ENCODE peak calls at places on chromosomes 1 and 21, in seven cellular contexts. C, X, L, W, B, S and M are unnamed samples.

GRCh38 chr1:193539731-193540459 is 353.5 kb upstream of the B3GALT2 start:
- DNase-seq in C (no peak), X (no peak), L (no peak), W (no peak), B (no peak), S (peak; percentile 33), M (no peak)

GRCh38 chr1:4422496-4423289 is 231.7 kb upstream of the AJAP1 start:
- DNase-seq in C (no peak), X (peak; percentile 55), L (no peak), W (no peak), B (no peak), S (no peak), M (peak; percentile 26)

GRCh38 chr1:16969651-16970050 is 10.8 kb downstream of the MFAP2 start:
- DNase-seq in C (no peak), X (no peak), L (no peak), W (no peak), B (no peak), S (no peak), M (no peak)

GRCh38 chr21:20315044-20315443 is 683.2 kb upstream of the NCAM2 start:
- DNase-seq in C (no peak), X (no peak), L (no peak), W (no peak), B (no peak), S (no peak), M (no peak)

GRCh38 chr1:160018900-160019299 is 12.9 kb downstream of the PIGM start:
- DNase-seq in C (no peak), X (no peak), L (no peak), W (no peak), B (no peak), S (no peak), M (no peak)

GRCh38 chr1:22613226-22613918 is 23.1 kb upstream of the C1QA start:
- DNase-seq in C (no peak), X (no peak), L (no peak), W (no peak), B (no peak), S (no peak), M (no peak)

GRCh38 chr1:230090194-230090711 is 23.2 kb downstream of the GALNT2 start:
- DNase-seq in C (no peak), X (no peak), L (no peak), W (no peak), B (peak; percentile 53), S (no peak), M (no peak)

GRCh38 chr1:218304281-218305039 is 19.4 kb downstream of the RRP15 start:
- DNase-seq in C (no peak), X (no peak), L (peak; percentile 98), W (no peak), B (no peak), S (no peak), M (peak; percentile 73)

GRCh38 chr1:70667771-70668170 is 256.7 kb downstream of the CTH start:
- DNase-seq in C (no peak), X (no peak), L (no peak), W (no peak), B (no peak), S (no peak), M (no peak)

GRCh38 chr1:100799954-100800612 is 80.5 kb downstream of the VCAM1 start:
- DNase-seq in C (no peak), X (no peak), L (no peak), W (no peak), B (peak; percentile 27), S (no peak), M (no peak)

GRCh38 chr1:169604781-169605560 is 18.7 kb upstream of the F5 start:
- DNase-seq in C (no peak), X (no peak), L (no peak), W (no peak), B (no peak), S (peak; percentile 55), M (no peak)
- TF ChIP-seq SIN3A in C (no peak), X (no peak), L (no peak), W (no peak), B (no peak), S (no peak), M (no peak)

GRCh38 chr1:225918280-225918679 is 5.8 kb downstream of the PYCR2 start:
- DNase-seq in C (no peak), X (no peak), L (no peak), W (no peak), B (no peak), S (no peak), M (no peak)

GRCh38 chr1:225923381-225923691 is 714 bp downstream of the PYCR2 start:
- DNase-seq in C (no peak), X (no peak), L (no peak), W (no peak), B (peak; percentile 15), S (no peak), M (no peak)

GRCh38 chr1:225917536-225917935 is 6.5 kb downstream of the PYCR2 start:
- DNase-seq in C (no peak), X (no peak), L (peak; percentile 37), W (no peak), B (no peak), S (no peak), M (no peak)

GRCh38 chr1:225921734-225922709 is 2.0 kb downstream of the PYCR2 start:
- DNase-seq in C (no peak), X (no peak), L (no peak), W (no peak), B (no peak), S (no peak), M (no peak)

GRCh38 chr1:225919906-225920305 is 4.1 kb downstream of the PYCR2 start:
- DNase-seq in C (no peak), X (no peak), L (no peak), W (no peak), B (no peak), S (peak; percentile 17), M (peak; percentile 91)
- TF ChIP-seq SIN3A in C (no peak), X (no peak), L (no peak), W (no peak), B (no peak), S (no peak), M (no peak)

DNA sequence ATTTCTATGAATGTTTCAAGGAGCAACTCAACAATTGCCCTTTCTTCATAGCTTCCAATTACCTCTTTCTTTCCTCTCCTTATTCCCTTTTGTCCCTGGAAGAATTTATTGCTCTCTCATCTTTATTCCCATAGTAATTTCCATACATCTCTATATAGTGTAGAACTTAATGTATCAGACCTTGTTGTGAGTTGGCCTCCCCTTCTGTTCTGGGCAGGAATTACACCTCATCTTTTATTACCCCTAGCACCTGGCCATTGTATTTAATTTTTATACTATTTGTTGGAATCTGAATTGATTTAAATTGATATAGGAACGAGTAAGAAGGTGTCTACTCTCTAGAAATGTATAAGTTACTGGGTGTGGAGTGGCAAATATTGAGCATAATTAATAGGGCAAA is 114.5 kb downstream of the CACHD1 start:
- DNase-seq in C (no peak), X (no peak), L (no peak), W (no peak), B (no peak), S (no peak), M (no peak)
- TF ChIP-seq SIN3A in C (no peak), X (no peak), L (no peak), W (no peak), B (no peak), S (no peak), M (no peak)

GRCh38 chr1:211643324-211644212 is 31.9 kb downstream of the NEK2 start:
- DNase-seq in C (no peak), X (peak; percentile 45), L (peak; percentile 72), W (no peak), B (peak; percentile 96), S (no peak), M (peak; percentile 78)
- TF ChIP-seq SIN3A in C (no peak), X (no peak), L (no peak), W (no peak), B (peak; percentile 42), S (no peak), M (no peak)

DNA sequence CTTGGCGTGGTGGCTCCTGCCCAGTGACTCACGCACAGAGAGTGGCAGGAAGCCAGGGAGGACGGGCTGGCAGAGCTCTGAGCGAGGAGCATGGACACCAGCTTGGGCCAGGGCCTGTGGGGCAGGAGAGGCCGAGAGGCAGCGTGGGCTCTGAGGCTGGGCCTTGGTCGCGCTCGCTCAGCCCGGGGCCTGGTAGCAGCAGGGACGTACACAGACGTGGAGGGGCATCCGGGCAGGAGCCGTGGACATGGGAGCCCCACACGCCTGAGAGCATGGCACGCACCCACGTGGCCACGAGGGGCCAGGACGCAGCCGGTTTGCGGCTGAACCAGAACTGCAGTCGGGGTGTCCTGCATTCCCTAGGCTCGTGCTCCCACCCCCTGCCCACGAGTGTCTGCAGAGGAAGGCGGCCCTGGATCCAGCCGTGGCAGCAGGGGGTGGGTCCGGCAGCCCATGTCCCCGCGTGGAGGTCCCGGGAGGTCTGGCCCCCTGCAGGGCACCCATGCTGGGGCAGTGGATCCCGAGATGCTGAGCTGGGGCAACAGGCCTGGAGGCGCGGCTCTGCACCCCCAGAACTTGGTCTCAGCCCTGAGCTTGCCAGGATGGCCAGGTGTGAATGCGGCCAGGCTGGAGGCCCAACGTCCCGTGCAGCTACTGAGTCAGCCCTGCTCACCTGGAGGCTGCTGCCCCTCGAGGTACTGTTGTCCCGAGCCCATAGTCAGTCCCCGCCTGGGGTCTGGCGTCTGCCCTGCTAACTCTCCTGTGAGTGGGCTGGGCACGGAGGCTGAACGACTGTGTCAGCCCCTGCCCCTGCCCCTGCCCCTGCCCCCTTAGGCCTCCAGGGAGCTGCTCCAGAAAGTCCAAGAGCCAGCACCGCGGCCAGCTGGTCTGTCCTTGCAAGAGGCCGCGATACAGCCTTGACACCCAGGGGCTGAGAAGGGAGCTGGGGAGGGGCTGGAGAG is 61.6 kb downstream of the SLX9 start:
- DNase-seq in C (no peak), X (no peak), L (no peak), W (peak; percentile 8), B (no peak), S (no peak), M (no peak)
- TF ChIP-seq SIN3A in C (no peak), X (no peak), L (no peak), W (no peak), B (no peak), S (no peak), M (no peak)

GRCh38 chr1:6124746-6125365 is 55.3 kb downstream of the CHD5 start:
- DNase-seq in C (no peak), X (no peak), L (no peak), W (no peak), B (no peak), S (no peak), M (no peak)
- TF ChIP-seq SIN3A in C (no peak), X (no peak), L (no peak), W (no peak), B (no peak), S (no peak), M (no peak)

DNA sequence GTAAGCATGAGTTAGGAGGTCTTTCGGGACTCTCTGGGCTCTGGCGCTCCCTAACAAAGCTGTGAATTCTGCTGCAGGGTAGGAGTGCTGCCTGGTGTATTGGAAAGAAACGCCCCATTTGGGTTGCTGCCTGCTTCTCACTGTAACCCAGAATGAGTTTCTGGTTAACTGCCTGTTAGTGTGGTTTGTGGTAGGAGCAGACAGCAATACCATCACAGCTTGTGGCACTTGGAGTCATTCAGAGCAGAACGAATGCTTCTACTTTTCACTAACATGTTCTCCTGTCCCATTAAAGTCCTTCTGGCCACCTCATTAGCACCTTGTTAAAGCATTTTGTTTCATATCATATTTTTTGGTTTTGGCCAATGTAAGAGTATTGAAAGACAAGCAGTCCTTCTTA is 18.1 kb downstream of the MAP3K7CL start:
- DNase-seq in C (no peak), X (no peak), L (no peak), W (no peak), B (no peak), S (no peak), M (no peak)
- TF ChIP-seq SIN3A in C (no peak), X (no peak), L (no peak), W (no peak), B (no peak), S (no peak), M (no peak)